ENCODE peak calls at places on chromosomes 13 and 19, in four cellular contexts. H is esophagus squamous epithelium, L is uterus, S is adrenal gland. K is an unnamed sample.
A peak's percentile ranks its signal among the peaks of the same experiment; 100 is the strongest.

GRCh38 chr13:99973163-99973785 is 1.7 kb upstream of the ZIC5 start:
- DNase-seq in H (no peak), L (no peak), S (no peak), K (no peak)

GRCh38 chr19:6258812-6259311 is 20.9 kb downstream of the MLLT1 start:
- DNase-seq in H (no peak), L (no peak), S (no peak), K (no peak)

GRCh38 chr19:48325265-48325910 is at the start of gene EMP3:
- DNase-seq in H (no peak), L (peak; percentile 88), S (peak; percentile 92), K (peak; percentile 57)

GRCh38 chr19:22532388-22533310 is 101.5 kb upstream of the ZNF492 start:
- DNase-seq in H (no peak), L (peak; percentile 94), S (peak; percentile 82), K (peak; percentile 69)

GRCh38 chr19:3210347-3211017 is 14.0 kb upstream of the CELF5 start:
- DNase-seq in H (no peak), L (peak; percentile 31), S (peak; percentile 72), K (no peak)

GRCh38 chr13:22517544-22517943 is 663.2 kb upstream of the SGCG start:
- DNase-seq in H (no peak), L (no peak), S (no peak), K (no peak)

GRCh38 chr13:65830411-65831172 is 1399.5 kb downstream of the PCDH9 start:
- DNase-seq in H (no peak), L (no peak), S (no peak), K (no peak)

GRCh38 chr13:109870281-109871017 is 84.1 kb upstream of the IRS2 start:
- DNase-seq in H (no peak), L (no peak), S (no peak), K (no peak)

GRCh38 chr19:15404780-15405211 is 14.0 kb downstream of the AKAP8L start:
- DNase-seq in H (no peak), L (no peak), S (peak; percentile 13), K (no peak)

GRCh38 chr13:21909331-21909730 is 238.5 kb downstream of the FGF9 start:
- DNase-seq in H (no peak), L (no peak), S (no peak), K (no peak)

GRCh38 chr19:55257461-55258411 is 1.1 kb downstream of the PPP6R1 start:
- DNase-seq in H (no peak), L (peak; percentile 25), S (peak; percentile 54), K (no peak)

GRCh38 chr19:8611890-8612806 is 1.6 kb upstream of the ADAMTS10 start:
- DNase-seq in H (no peak), L (peak; percentile 71), S (peak; percentile 82), K (no peak)
- H3K27ac ChIP-seq in H (peak overlapping the region; percentile 86), L (peak overlapping the region; percentile 88), S (peak overlapping the region; percentile 72), K (no peak overlapping the region)

DNA sequence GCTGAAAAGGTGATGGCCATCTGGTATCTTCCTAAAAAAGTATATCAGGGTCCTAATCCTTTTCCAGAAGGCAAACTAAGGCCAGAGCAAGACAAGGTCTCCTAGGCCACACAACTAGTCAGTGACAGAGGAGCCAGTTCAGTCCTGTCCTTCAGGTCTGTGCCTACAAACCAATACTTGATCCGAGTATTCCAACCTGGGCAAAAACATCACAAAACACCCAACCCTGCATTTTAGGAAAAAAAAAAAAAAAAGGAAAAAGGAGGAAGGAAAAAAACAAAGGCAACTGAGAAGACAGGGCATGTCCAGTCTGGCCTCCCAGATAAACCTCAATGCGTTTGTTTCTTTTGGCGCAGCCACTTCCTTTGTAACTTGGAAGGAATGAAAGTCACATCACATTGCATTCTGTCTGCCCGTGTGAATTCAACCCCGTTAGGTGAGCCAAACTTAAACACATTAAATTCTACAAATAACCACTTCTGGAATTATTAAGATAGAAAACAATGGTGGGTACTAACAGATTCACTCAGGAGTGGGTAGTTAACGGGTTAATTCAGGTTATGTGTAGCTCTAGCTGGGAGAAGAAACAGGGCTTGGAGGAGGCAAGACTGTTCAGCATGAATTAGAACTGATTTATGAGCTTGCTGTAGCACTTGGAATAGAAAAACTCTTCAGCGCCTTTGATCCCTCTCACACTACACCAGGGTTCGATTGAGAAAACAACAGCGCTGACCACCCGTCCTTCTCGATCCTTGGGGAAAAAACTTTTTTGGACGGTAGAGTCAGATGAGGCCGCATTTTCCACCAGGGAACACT is 43.0 kb upstream of the HNRNPA1L2 start:
- DNase-seq in H (no peak), L (no peak), S (no peak), K (no peak)
- TF ChIP-seq POLR2A in H (no peak), L (no peak), S (peak; percentile 12), K (no peak)

GRCh38 chr13:50074843-50075242 is 59.6 kb downstream of the KCNRG start:
- DNase-seq in H (no peak), L (no peak), S (no peak), K (no peak)

GRCh38 chr13:50078512-50079277 is 63.5 kb downstream of the KCNRG start:
- DNase-seq in H (no peak), L (no peak), S (no peak), K (no peak)

GRCh38 chr13:50072676-50073075 is 57.4 kb downstream of the KCNRG start:
- DNase-seq in H (no peak), L (no peak), S (no peak), K (no peak)

GRCh38 chr13:50073340-50073739 is 58.1 kb downstream of the KCNRG start:
- DNase-seq in H (no peak), L (no peak), S (no peak), K (no peak)

DNA sequence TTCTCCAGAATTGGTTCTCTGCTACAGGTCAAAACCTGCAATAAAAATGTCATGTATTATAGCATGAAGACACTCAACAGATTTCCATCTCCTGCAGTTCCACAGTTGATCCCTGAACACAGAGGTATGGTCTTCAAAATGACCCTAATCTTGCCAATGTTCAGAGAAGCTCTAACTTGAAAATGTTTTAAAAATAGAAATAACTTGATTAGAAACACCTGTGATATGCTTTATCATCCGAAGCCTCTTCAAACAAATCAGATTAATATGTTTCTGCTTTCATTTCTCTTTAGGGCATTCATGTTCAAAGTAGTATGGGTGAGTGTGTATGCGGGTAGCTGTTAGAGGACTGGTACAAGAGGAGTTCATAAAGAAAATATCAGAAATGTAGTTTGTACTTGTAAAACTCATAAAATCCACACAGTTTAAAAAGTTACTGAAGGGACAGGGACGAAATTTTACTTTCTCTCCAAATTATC is 60.4 kb downstream of the KCNRG start:
- DNase-seq in H (no peak), L (no peak), S (no peak), K (no peak)
- H3K4me1 ChIP-seq in H (peaks cover 86% of the 10 kb centered on the region), L (peaks cover 3% of the 10 kb centered on the region), S (peaks cover 4% of the 10 kb centered on the region), K (no peaks in the 10 kb centered on the region)

GRCh38 chr19:11563530-11563929 is 4.5 kb upstream of the ELOF1 start:
- DNase-seq in H (no peak), L (no peak), S (no peak), K (no peak)

GRCh38 chr19:11555246-11555645 is 3.8 kb downstream of the ELOF1 start:
- DNase-seq in H (no peak), L (no peak), S (no peak), K (no peak)

GRCh38 chr19:11558881-11559828 is at the start of gene ELOF1:
- DNase-seq in H (peak; percentile 87), L (peak; percentile 97), S (peak; percentile 99), K (peak; percentile 99)

GRCh38 chr19:11556634-11557420 is 2.2 kb downstream of the ELOF1 start:
- DNase-seq in H (no peak), L (no peak), S (no peak), K (no peak)

GRCh38 chr19:11560404-11560988 is 1.5 kb upstream of the ELOF1 start:
- DNase-seq in H (no peak), L (no peak), S (no peak), K (no peak)
- H3K27ac ChIP-seq in H (no peak overlapping the region), L (no peak overlapping the region), S (no peak overlapping the region), K (no peak overlapping the region)

GRCh38 chr19:53431399-53432087 is at the start of gene ZNF761:
- DNase-seq in H (peak; percentile 62), L (peak; percentile 97), S (peak; percentile 96), K (peak; percentile 97)
- TF ChIP-seq POLR2A in H (peak; percentile 67), L (peak; percentile 66), S (peak; percentile 75), K (peak; percentile 73)

DNA sequence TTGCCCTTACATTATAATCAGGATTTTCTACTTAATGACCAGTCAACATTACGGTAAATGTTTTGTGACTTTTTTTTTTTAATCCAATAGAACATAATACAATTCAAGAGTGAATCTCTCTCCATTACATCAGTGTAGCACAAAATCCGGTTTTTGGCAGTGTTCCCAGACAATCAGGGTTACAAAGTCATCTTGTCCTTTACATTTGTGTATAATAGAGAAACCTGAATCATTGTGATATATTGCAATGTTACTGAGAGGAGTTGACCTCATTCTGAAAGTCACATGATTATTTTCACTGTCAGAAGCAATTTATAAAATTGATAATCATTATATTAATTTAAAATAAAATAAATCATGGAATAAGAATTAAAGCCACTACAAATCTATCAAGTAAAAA is 1346.0 kb upstream of the SPRY2 start:
- DNase-seq in H (no peak), L (no peak), S (no peak), K (no peak)
- H3K4me1 ChIP-seq in H (no peaks in the 10 kb centered on the region), L (no peaks in the 10 kb centered on the region), S (no peaks in the 10 kb centered on the region), K (no peaks in the 10 kb centered on the region)

K was measured in right lobe of liver.